ENCODE peak calls at places on chromosome 19, in nine cellular contexts. C is thoracic aorta; Y is kidney; Q is choroid plexus epithelial cell; E is Panc1; P is heart right ventricle; M is CD4-positive, alpha-beta T cell; A is lower leg skin; G is ascending aorta. X is an unnamed sample.

GRCh38 chr19:34578751-34579150 is 97.2 kb downstream of the WTIP start:
- DNase-seq in C (no peak), Y (no peak), Q (no peak), E (no peak), P (no peak), M (no peak), A (no peak), G (no peak), X (no peak)

GRCh38 chr19:45115809-45116615 is 23.0 kb downstream of the PPP1R37 start:
- DNase-seq in C (no peak), Y (no peak), Q (no peak), E (no peak), P (no peak), M (no peak), A (no peak), G (no peak), X (no peak)

GRCh38 chr19:39082167-39082566 is 2.0 kb upstream of the ACP7 start:
- DNase-seq in C (no peak), Y (no peak), Q (no peak), E (no peak), P (no peak), M (no peak), A (no peak), G (no peak), X (no peak)

GRCh38 chr19:23896912-23897311 is 17.8 kb upstream of the ZNF726 start:
- DNase-seq in C (no peak), Y (no peak), Q (no peak), E (no peak), P (no peak), M (no peak), A (no peak), G (no peak), X (no peak)

GRCh38 chr19:50890422-50891252 is 17.4 kb downstream of the KLK2 start:
- DNase-seq in C (no peak), Y (no peak), Q (no peak), E (no peak), P (no peak), M (no peak), A (no peak), G (no peak), X (peak)

GRCh38 chr19:40799558-40800338 is 757 bp downstream of the EGLN2 start:
- DNase-seq in C (no peak), Y (peak), Q (peak), E (no peak), P (peak), M (no peak), A (no peak), G (no peak), X (no peak)

GRCh38 chr19:13995878-13996765 is 10.0 kb downstream of the RFX1 start:
- DNase-seq in C (no peak), Y (peak), Q (no peak), E (no peak), P (no peak), M (no peak), A (no peak), G (no peak), X (no peak)

GRCh38 chr19:41537789-41538188 is 38.2 kb upstream of the CEACAM21 start:
- DNase-seq in C (no peak), Y (no peak), Q (peak), E (no peak), P (no peak), M (no peak), A (no peak), G (no peak), X (peak)

GRCh38 chr19:40597329-40597838 is 3.8 kb upstream of the LTBP4 start:
- DNase-seq in C (no peak), Y (no peak), Q (no peak), E (no peak), P (no peak), M (no peak), A (no peak), G (no peak), X (no peak)

GRCh38 chr19:32599736-32600157 is 18.8 kb downstream of the PDCD5 start:
- DNase-seq in C (no peak), Y (no peak), Q (peak), E (peak), P (peak), M (peak), A (no peak), G (no peak), X (peak)

GRCh38 chr19:51002542-51003311 is 1.3 kb upstream of the KLK8 start:
- DNase-seq in C (no peak), Y (no peak), Q (no peak), E (no peak), P (no peak), M (no peak), A (peak), G (no peak), X (peak)

GRCh38 chr19:29495091-29495490 is 30.7 kb upstream of the VSTM2B start:
- DNase-seq in C (no peak), Y (no peak), Q (no peak), E (no peak), P (no peak), M (no peak), A (no peak), G (no peak), X (no peak)

GRCh38 chr19:18229474-18229873 is 3.2 kb upstream of the PDE4C start:
- DNase-seq in C (no peak), Y (no peak), Q (no peak), E (no peak), P (no peak), M (no peak), A (no peak), G (no peak), X (no peak)
- TF ChIP-seq CTCF in C (peak), Y (peak), Q (peak), E (no peak), P (peak), M (peak), A (no peak), G (peak), X (peak)

DNA sequence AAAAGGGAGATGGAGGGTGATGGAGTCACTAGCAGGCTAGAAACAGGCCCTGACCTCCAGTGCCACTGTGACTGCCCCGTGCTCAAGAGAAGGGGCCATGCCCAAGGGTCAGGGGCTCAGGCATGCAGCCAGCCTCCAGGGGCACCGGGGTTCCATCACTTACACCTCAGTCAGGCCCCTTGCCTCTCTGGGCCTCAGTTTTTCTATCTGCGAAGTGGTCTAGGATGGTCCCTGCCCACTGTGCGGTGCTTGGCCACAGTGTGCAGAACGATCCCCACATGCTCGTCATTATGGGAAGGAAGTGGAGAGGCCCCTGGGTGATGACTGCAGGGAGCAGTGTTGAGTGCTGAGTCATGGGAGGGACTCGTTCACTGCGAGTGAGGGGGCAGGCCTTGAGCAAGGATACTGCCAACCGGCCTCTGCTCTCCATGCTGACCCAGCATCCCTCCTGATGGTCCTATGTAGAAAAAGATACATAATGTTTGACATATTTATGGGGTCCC is 23.1 kb downstream of the TMED1 start:
- DNase-seq in C (peak), Y (no peak), Q (peak), E (no peak), P (peak), M (no peak), A (peak), G (peak), X (peak)
- TF ChIP-seq CTCF in C (no peak), Y (no peak), Q (peak), E (no peak), P (no peak), M (no peak), A (no peak), G (no peak), X (no peak)

GRCh38 chr19:49119411-49120324 is at the start of gene PPFIA3:
- DNase-seq in C (no peak), Y (peak), Q (peak), E (no peak), P (peak), M (no peak), A (no peak), G (no peak), X (peak)

GRCh38 chr19:49120325-49120683 is 960 bp downstream of the PPFIA3 start:
- DNase-seq in C (no peak), Y (no peak), Q (no peak), E (no peak), P (no peak), M (no peak), A (no peak), G (no peak), X (no peak)

GRCh38 chr19:49118565-49119410 is at the start of gene C19orf73:
- DNase-seq in C (peak), Y (peak), Q (peak), E (peak), P (peak), M (peak), A (peak), G (peak), X (peak)

GRCh38 chr19:49116544-49116943 is 2.4 kb downstream of the LIN7B start:
- DNase-seq in C (no peak), Y (no peak), Q (no peak), E (no peak), P (no peak), M (no peak), A (no peak), G (no peak), X (no peak)

GRCh38 chr19:49117677-49118564 is 1.0 kb downstream of the C19orf73 start:
- DNase-seq in C (no peak), Y (peak), Q (no peak), E (no peak), P (peak), M (no peak), A (no peak), G (no peak), X (no peak)
- TF ChIP-seq CTCF in C (no peak), Y (no peak), Q (no peak), E (no peak), P (no peak), M (no peak), A (no peak), G (no peak), X (no peak)

GRCh38 chr19:19475845-19476828 is 39.2 kb downstream of the TSSK6 start:
- DNase-seq in C (no peak), Y (no peak), Q (peak), E (no peak), P (no peak), M (no peak), A (no peak), G (no peak), X (no peak)
- TF ChIP-seq CTCF in C (no peak), Y (peak), Q (peak), E (no peak), P (peak), M (no peak), A (no peak), G (peak), X (peak)

GRCh38 chr19:4523306-4524110 is 5.2 kb upstream of the PLIN4 start:
- DNase-seq in C (no peak), Y (no peak), Q (peak), E (peak), P (no peak), M (peak), A (peak), G (no peak), X (peak)
- TF ChIP-seq CTCF in C (peak), Y (peak), Q (peak), E (peak), P (peak), M (peak), A (no peak), G (peak), X (peak)

X was measured in fibroblast of mammary gland.